ENCODE peak calls at places on chromosomes 3 and 15, in seven cellular contexts. G, R, H, A, P, J and M are unnamed samples.

GRCh38 chr15:92247649-92248242 is 145.9 kb upstream of the ST8SIA2 start:
- DNase-seq in J (no peak), H (no peak), R (no peak), G (no peak), A (no peak), P (no peak), M (no peak)

GRCh38 chr3:124919756-124920155 is 14.8 kb downstream of the MUC13 start:
- DNase-seq in G (no peak), R (no peak), H (no peak), A (no peak), J (no peak), P (no peak), M (no peak)

GRCh38 chr3:57100046-57100695 is 39.7 kb downstream of the SPATA12 start:
- DNase-seq in R (no peak), A (peak; percentile 58), J (peak; percentile 77), H (peak; percentile 78), P (peak; percentile 88), G (peak; percentile 40), M (peak; percentile 87)

GRCh38 chr3:160091441-160091840 is 102.8 kb downstream of the IL12A start:
- DNase-seq in H (no peak), A (no peak), P (no peak), R (no peak), G (no peak), J (no peak), M (no peak)

GRCh38 chr3:132325103-132325606 is 7.9 kb downstream of the ACP3 start:
- DNase-seq in J (no peak), H (no peak), G (no peak), R (no peak), A (no peak), P (no peak), M (no peak)

GRCh38 chr15:98841419-98841970 is 166.1 kb downstream of the PGPEP1L start:
- DNase-seq in A (no peak), H (no peak), J (no peak), R (no peak), G (no peak), P (no peak), M (no peak)

GRCh38 chr15:39631357-39631756 is 50.5 kb downstream of the THBS1 start:
- DNase-seq in G (no peak), R (no peak), J (no peak), H (no peak), P (no peak), A (no peak), M (no peak)

GRCh38 chr3:36991923-36992805 is 767 bp downstream of the EPM2AIP1 start:
- DNase-seq in A (no peak), H (peak; percentile 69), G (no peak), P (peak; percentile 21), J (peak; percentile 18), R (no peak), M (no peak)

GRCh38 chr15:39946862-39947261 is 12.9 kb downstream of the EIF2AK4 start:
- DNase-seq in A (no peak), H (peak; percentile 33), J (no peak), P (no peak), G (no peak), R (no peak), M (no peak)

GRCh38 chr15:40081691-40082194 is 26.9 kb downstream of the BMF start:
- DNase-seq in P (peak; percentile 83), G (no peak), J (peak; percentile 86), A (no peak), R (peak; percentile 65), H (peak; percentile 85), M (peak; percentile 84)

GRCh38 chr15:89139613-89140499 is 51.6 kb downstream of the ABHD2 start:
- DNase-seq in H (peak; percentile 27), R (no peak), J (peak; percentile 48), G (no peak), A (no peak), P (peak; percentile 18), M (no peak)

GRCh38 chr15:57283774-57284508 is 92.4 kb upstream of the CGNL1 start:
- DNase-seq in P (no peak), R (no peak), G (no peak), A (peak; percentile 39), J (no peak), H (peak; percentile 52), M (no peak)

GRCh38 chr15:95556866-95557225 is 773.7 kb upstream of the NR2F2 start:
- DNase-seq in R (no peak), H (no peak), G (no peak), P (peak; percentile 13), J (no peak), A (no peak), M (no peak)

GRCh38 chr3:150349314-150350097 is 58.6 kb upstream of the TSC22D2 start:
- DNase-seq in R (peak; percentile 68), G (no peak), A (no peak), H (no peak), J (no peak), P (no peak), M (no peak)

GRCh38 chr3:15756505-15756904 is 41.3 kb downstream of the ANKRD28 start:
- DNase-seq in P (peak; percentile 49), A (no peak), G (no peak), R (no peak), H (no peak), J (no peak), M (no peak)

GRCh38 chr3:126472277-126473006 is 3.2 kb downstream of the ZXDC start:
- DNase-seq in J (peak; percentile 73), P (no peak), G (no peak), R (peak; percentile 88), H (peak; percentile 81), A (peak; percentile 36), M (peak; percentile 93)

GRCh38 chr3:59064276-59064675 is 14.5 kb upstream of the CFAP20DC start:
- DNase-seq in J (no peak), R (no peak), P (peak; percentile 54), G (no peak), H (no peak), A (no peak), M (no peak)

GRCh38 chr3:171614318-171614967 is 154.2 kb upstream of the TNIK start:
- DNase-seq in P (peak; percentile 72), H (peak; percentile 8), A (no peak), G (no peak), R (no peak), J (peak; percentile 34), M (no peak)

GRCh38 chr15:77107531-77108355 is 36.8 kb upstream of the TSPAN3 start:
- DNase-seq in G (peak; percentile 7), A (peak; percentile 27), P (peak; percentile 85), J (peak; percentile 68), H (peak; percentile 68), R (no peak), M (peak; percentile 63)

GRCh38 chr3:13188380-13188779 is 115.2 kb upstream of the IQSEC1 start:
- DNase-seq in R (no peak), P (no peak), A (no peak), G (no peak), J (no peak), H (no peak), M (no peak)

GRCh38 chr15:44447772-44448376 is 20.4 kb downstream of the CTDSPL2 start:
- DNase-seq in H (no peak), J (no peak), P (no peak), G (no peak), A (no peak), R (no peak), M (no peak)

GRCh38 chr3:76950590-76950989 is 89.3 kb upstream of the ROBO2 start:
- DNase-seq in J (no peak), A (no peak), G (no peak), H (no peak), P (no peak), R (no peak), M (no peak)

GRCh38 chr3:169769287-169770181 is at the start of gene ACTRT3:
- DNase-seq in G (peak; percentile 51), P (peak; percentile 85), H (peak; percentile 61), J (peak; percentile 60), A (peak; percentile 51), R (peak; percentile 83), M (peak; percentile 67)

GRCh38 chr3:136818191-136818850 is 605 bp upstream of the SLC35G2 start:
- DNase-seq in H (peak; percentile 72), P (peak; percentile 66), A (peak; percentile 18), G (peak; percentile 5), R (no peak), J (peak; percentile 56), M (peak; percentile 86)

GRCh38 chr15:100687532-100688215 is 85.3 kb downstream of the ASB7 start:
- DNase-seq in R (no peak), P (no peak), G (no peak), A (no peak), H (peak; percentile 76), J (no peak), M (peak; percentile 74)

DNA sequence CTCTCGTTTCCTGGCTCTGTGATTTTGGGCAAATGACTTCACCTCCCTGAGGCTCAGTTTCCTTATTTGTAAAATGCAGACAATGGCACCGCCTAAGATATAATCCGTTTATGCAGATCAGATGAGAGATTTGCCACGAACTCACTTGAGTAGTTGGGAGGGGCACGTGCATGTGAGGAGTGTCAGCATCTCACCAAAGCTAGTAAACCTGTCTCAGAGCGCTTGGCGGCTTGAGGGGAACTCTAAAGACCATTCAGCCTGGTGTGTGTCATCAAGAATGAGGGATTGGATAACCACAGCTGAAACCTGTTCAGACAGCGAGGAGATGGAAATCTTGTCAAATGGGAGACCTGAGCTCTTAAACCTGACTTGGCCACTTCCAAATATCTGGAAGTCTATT is 48.7 kb downstream of the BDH1 start:
- DNase-seq in H (no peak), A (no peak), R (no peak), G (no peak), J (no peak), P (no peak), M (no peak)
- H3K4me1 ChIP-seq in H (no peaks in the 10 kb centered on the region), A (peaks cover 7% of the 10 kb centered on the region), R (peaks cover 9% of the 10 kb centered on the region), G (peaks cover 7% of the 10 kb centered on the region), J (peaks cover 5% of the 10 kb centered on the region), P (no peaks in the 10 kb centered on the region), M (no peaks in the 10 kb centered on the region)

GRCh38 chr15:47673343-47673761 is 44.0 kb upstream of the SEMA6D start:
- DNase-seq in J (no peak), R (no peak), P (peak; percentile 18), G (no peak), A (no peak), H (peak; percentile 11), M (peak; percentile 65)
- H3K4me3 ChIP-seq in J (no peak overlapping the region), R (no peak overlapping the region), P (no peak overlapping the region), G (no peak overlapping the region), A (no peak overlapping the region), H (no peak overlapping the region), M (no peak overlapping the region)

DNA sequence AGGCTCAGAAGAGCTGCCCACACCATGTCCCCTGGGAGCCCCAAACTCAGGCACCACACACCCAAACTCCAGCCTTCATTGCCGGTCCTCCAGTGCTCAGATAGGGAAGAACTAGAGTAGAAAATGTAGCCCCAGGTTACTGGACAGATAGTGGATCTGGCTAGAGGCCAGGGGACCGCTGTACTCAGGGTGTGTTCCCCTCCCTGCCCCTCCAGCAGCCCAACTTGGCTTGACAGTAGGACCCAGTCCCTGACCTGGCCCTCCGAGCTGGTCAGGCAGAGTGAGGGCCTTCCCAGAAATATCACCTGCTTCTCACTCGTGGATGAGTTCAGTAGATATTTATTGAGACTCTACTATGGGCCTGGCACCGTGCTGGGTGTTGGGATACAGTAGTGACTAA is 100.0 kb downstream of the CORO2B start:
- DNase-seq in J (no peak), P (no peak), H (no peak), A (no peak), G (no peak), R (no peak), M (no peak)
- H3K4me1 ChIP-seq in J (no peaks in the 10 kb centered on the region), P (no peaks in the 10 kb centered on the region), H (no peaks in the 10 kb centered on the region), A (no peaks in the 10 kb centered on the region), G (no peaks in the 10 kb centered on the region), R (peaks cover 15% of the 10 kb centered on the region), M (no peaks in the 10 kb centered on the region)

DNA sequence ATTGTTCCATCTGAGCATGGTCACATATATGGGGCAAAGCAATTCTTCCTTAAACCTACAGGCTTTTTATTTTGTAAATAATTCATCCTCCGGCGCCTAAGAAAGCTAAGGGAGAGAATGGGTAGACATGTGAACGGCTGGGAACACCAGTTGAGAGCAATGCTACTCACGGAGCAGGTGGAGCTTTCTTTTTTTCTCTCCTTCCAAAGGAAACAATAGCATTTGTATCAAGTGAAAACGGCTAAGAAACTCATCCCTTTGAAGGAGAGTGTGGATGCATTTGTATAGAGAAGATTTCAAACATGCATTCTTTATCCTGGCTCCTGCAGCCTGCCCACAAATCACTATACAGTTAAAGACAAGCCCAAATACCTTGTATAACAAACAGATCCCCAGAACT is 637.8 kb downstream of the MAGI1 start:
- DNase-seq in R (no peak), H (no peak), A (no peak), G (no peak), P (peak; percentile 78), J (no peak), M (no peak)
- H3K4me3 ChIP-seq in R (no peak overlapping the region), H (no peak overlapping the region), A (no peak overlapping the region), G (no peak overlapping the region), P (peak overlapping the region; percentile 8), J (no peak overlapping the region), M (no peak overlapping the region)